ENCODE peak calls at places on chromosomes 2 and 18, in seven cellular contexts. W is Peyer's patch, R is pancreas, P is left lung, T is OCI-LY7, V is GM23338, O is IMR-90. A is an unnamed sample.
A peak's percentile ranks its signal among the peaks of the same experiment; 100 is the strongest.

GRCh38 chr2:144519934-144520717 is at the start of gene ZEB2:
- DNase-seq in R (peak; percentile 34), T (peak; percentile 81), V (peak; percentile 72), W (no peak), P (no peak), O (peak; percentile 84), A (no peak)

GRCh38 chr2:20139828-20140227 is 85.1 kb downstream of the SDC1 start:
- DNase-seq in W (no peak), O (no peak), R (no peak), P (no peak), V (no peak), T (no peak), A (no peak)

GRCh38 chr2:28129955-28130695 is 239.6 kb downstream of the BABAM2 start:
- DNase-seq in R (no peak), O (peak; percentile 49), P (no peak), T (no peak), W (no peak), V (no peak), A (no peak)

GRCh38 chr2:127560929-127561275 is 25.4 kb downstream of the MYO7B start:
- DNase-seq in O (peak; percentile 4), R (no peak), T (no peak), V (no peak), P (no peak), W (no peak), A (peak; percentile 73)

GRCh38 chr18:74283255-74283554 is 8.6 kb downstream of the CYB5A start:
- DNase-seq in O (no peak), R (no peak), P (no peak), W (no peak), T (no peak), V (no peak), A (no peak)

GRCh38 chr2:71923143-71923525 is 224.5 kb downstream of the CYP26B1 start:
- DNase-seq in R (peak; percentile 4), V (no peak), W (no peak), T (no peak), O (no peak), P (no peak), A (no peak)

GRCh38 chr2:215773728-215774127 is 239.6 kb downstream of the MREG start:
- DNase-seq in P (no peak), O (peak; percentile 94), R (no peak), T (no peak), V (no peak), W (no peak), A (no peak)

GRCh38 chr18:11078491-11078890 is 70.9 kb downstream of the PIEZO2 start:
- DNase-seq in O (no peak), R (no peak), V (no peak), P (no peak), T (no peak), W (no peak), A (no peak)

GRCh38 chr2:195319112-195319460 is 337.9 kb upstream of the SLC39A10 start:
- DNase-seq in W (no peak), P (no peak), T (no peak), R (no peak), O (peak; percentile 75), V (peak; percentile 26), A (no peak)

GRCh38 chr2:114700440-114700839 is 258.0 kb downstream of the DPP10 start:
- DNase-seq in P (no peak), W (no peak), T (no peak), V (no peak), R (no peak), O (no peak), A (no peak)

GRCh38 chr2:5070257-5070656 is 621.9 kb upstream of the SOX11 start:
- DNase-seq in W (no peak), V (peak; percentile 10), R (no peak), P (no peak), O (no peak), T (no peak), A (no peak)

GRCh38 chr2:98664323-98664722 is 55.9 kb downstream of the UNC50 start:
- DNase-seq in T (no peak), O (no peak), P (no peak), V (no peak), R (no peak), W (no peak), A (no peak)

GRCh38 chr2:42054657-42055430 is 7.0 kb downstream of the PKDCC start:
- DNase-seq in V (peak; percentile 84), P (no peak), W (peak; percentile 83), R (no peak), O (no peak), T (no peak), A (no peak)

GRCh38 chr2:25521665-25522387 is 151.6 kb downstream of the DTNB start:
- DNase-seq in V (peak; percentile 72), O (peak; percentile 81), W (no peak), R (peak; percentile 31), P (no peak), T (peak; percentile 89), A (no peak)

GRCh38 chr2:455913-456312 is 168.0 kb upstream of the ALKAL2 start:
- DNase-seq in W (no peak), R (no peak), O (no peak), P (no peak), V (no peak), T (no peak), A (no peak)

GRCh38 chr2:152455738-152456137 is 120.8 kb downstream of the FMNL2 start:
- DNase-seq in O (no peak), T (no peak), W (no peak), V (no peak), R (no peak), P (no peak), A (no peak)

GRCh38 chr18:75462178-75462832 is 34.8 kb upstream of the SMIM21 start:
- DNase-seq in P (no peak), O (no peak), W (no peak), R (no peak), T (no peak), V (no peak), A (no peak)

GRCh38 chr2:210460863-210461227 is 15.7 kb downstream of the LANCL1 start:
- DNase-seq in P (no peak), T (no peak), V (no peak), W (no peak), O (no peak), R (no peak), A (no peak)

GRCh38 chr18:76458522-76459311 is 36.3 kb downstream of the ZNF516 start:
- DNase-seq in W (no peak), V (no peak), P (no peak), R (no peak), T (no peak), O (no peak), A (no peak)

GRCh38 chr2:120783969-120784372 is 48.3 kb downstream of the GLI2 start:
- DNase-seq in P (no peak), V (no peak), R (no peak), T (no peak), O (no peak), W (no peak), A (no peak)

GRCh38 chr2:179268277-179268935 is 3.8 kb upstream of the SESTD1 start:
- DNase-seq in O (peak; percentile 49), W (no peak), V (no peak), R (no peak), T (no peak), P (no peak), A (no peak)

GRCh38 chr18:24704921-24705620 is 244.6 kb downstream of the HRH4 start:
- DNase-seq in P (no peak), W (no peak), O (peak; percentile 94), R (no peak), T (no peak), V (no peak), A (no peak)

GRCh38 chr2:207688597-207688996 is 22.8 kb upstream of the CCNYL1 start:
- DNase-seq in R (no peak), T (no peak), W (no peak), P (no peak), V (no peak), O (no peak), A (no peak)

DNA sequence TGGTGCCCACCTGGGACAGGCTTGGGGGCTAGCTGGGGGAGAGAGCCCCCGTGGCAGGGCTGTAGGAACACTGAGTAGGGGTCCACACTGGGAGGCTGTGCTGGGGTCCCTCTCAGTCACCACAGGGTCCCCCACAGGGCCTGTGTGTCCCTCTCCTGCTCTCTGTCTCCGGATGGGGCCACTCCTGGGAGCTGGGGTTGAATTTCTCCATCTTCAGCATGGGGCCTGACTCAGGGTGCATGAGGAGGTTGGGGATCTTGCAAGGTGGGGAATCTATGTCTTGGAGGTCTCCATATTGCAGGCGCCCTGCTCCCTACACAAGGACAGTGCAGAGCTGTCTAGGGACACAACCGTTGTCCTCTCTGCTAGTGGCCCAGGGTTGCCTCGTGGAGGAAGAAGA is 78.7 kb upstream of the HDAC4 start:
- DNase-seq in T (no peak), P (peak; percentile 33), O (no peak), R (no peak), W (no peak), V (no peak), A (no peak)
- TF ChIP-seq CTCF in T (no peak), P (no peak), O (no peak), R (no peak), W (no peak), V (no peak), A (no peak)

GRCh38 chr2:158481116-158481515 is 24.4 kb downstream of the PKP4 start:
- DNase-seq in V (no peak), T (no peak), P (no peak), R (no peak), W (no peak), O (no peak), A (no peak)
- H3K4me1 ChIP-seq in V (peaks cover 9% of the 10 kb centered on the region), T (peaks cover 4% of the 10 kb centered on the region), P (peaks cover 3% of the 10 kb centered on the region), R (no peaks in the 10 kb centered on the region), W (no peaks in the 10 kb centered on the region), O (peaks cover 2% of the 10 kb centered on the region), A (peaks cover 10% of the 10 kb centered on the region)

GRCh38 chr18:46071894-46072867 is at the start of gene PSTPIP2:
- DNase-seq in V (peak; percentile 72), O (peak; percentile 54), W (peak; percentile 80), T (no peak), R (peak; percentile 68), P (peak; percentile 97), A (no peak)
- TF ChIP-seq CTCF in V (no peak), O (no peak), W (no peak), T (no peak), R (no peak), P (no peak), A (peak; percentile 2)

GRCh38 chr2:220512419-220512818 is 885.0 kb downstream of the SLC4A3 start:
- DNase-seq in T (no peak), V (no peak), W (no peak), R (no peak), P (no peak), O (peak; percentile 79), A (no peak)

GRCh38 chr2:220506466-220506865 is 879.0 kb downstream of the SLC4A3 start:
- DNase-seq in T (no peak), R (no peak), V (no peak), O (no peak), P (peak; percentile 42), W (no peak), A (no peak)

GRCh38 chr2:220509921-220510320 is 882.5 kb downstream of the SLC4A3 start:
- DNase-seq in O (no peak), T (no peak), W (no peak), P (no peak), V (no peak), R (no peak), A (no peak)

GRCh38 chr2:220513573-220514288 is 886.3 kb downstream of the SLC4A3 start:
- DNase-seq in V (no peak), T (no peak), O (peak; percentile 20), P (no peak), W (no peak), R (no peak), A (no peak)

DNA sequence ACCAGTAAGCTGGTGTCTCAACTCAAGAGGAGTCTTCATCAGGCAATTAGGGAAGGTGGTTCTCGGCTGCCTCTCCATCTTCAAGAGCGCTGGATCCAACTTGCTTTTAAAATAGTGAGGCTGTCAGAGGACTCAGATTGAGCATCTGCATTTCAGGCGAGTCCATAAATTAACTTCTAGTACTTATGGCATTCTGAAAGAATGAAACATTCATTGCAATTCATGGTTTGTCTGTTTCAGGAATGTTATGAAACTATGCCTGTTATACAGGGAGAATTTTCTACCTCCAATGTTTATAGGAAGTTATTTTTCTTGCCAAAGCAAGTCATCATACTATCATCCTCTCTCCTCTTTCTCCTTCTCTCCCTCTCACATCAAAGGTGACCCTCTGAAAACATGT is 883.2 kb downstream of the SLC4A3 start:
- DNase-seq in P (no peak), W (no peak), T (no peak), O (peak; percentile 56), V (no peak), R (no peak), A (no peak)
- H3K4me1 ChIP-seq in P (no peaks in the 10 kb centered on the region), W (no peaks in the 10 kb centered on the region), T (no peaks in the 10 kb centered on the region), O (peaks cover 25% of the 10 kb centered on the region), V (peaks cover 13% of the 10 kb centered on the region), R (no peaks in the 10 kb centered on the region), A (no peaks in the 10 kb centered on the region)

A was measured in ascending aorta.